ENCODE peak calls at places on chromosomes 5 and 9, in five cellular contexts. One of them, this sample, is unnamed.

GRCh38 chr9:14417230-14417629 is 103.3 kb upstream of the NFIB start:
- DNase-seq in A549: no peak
- DNase-seq in H1: no peak
- DNase-seq in SK-N-SH: no peak
- DNase-seq in K562: no peak
- DNase-seq in this sample: peak

GRCh38 chr5:10228288-10228687 is 21.4 kb downstream of the ATPSCKMT start:
- DNase-seq in A549: no peak
- DNase-seq in H1: no peak
- DNase-seq in SK-N-SH: no peak
- DNase-seq in K562: no peak
- DNase-seq in this sample: no peak

GRCh38 chr9:69811329-69811989 is 9.2 kb upstream of the CFAP95 start:
- DNase-seq in A549: no peak
- DNase-seq in H1: no peak
- DNase-seq in SK-N-SH: no peak
- DNase-seq in K562: peak
- DNase-seq in this sample: no peak

GRCh38 chr9:21316032-21316842 is 11.1 kb upstream of the IFNA5 start:
- DNase-seq in A549: no peak
- DNase-seq in H1: no peak
- DNase-seq in SK-N-SH: no peak
- DNase-seq in K562: no peak
- DNase-seq in this sample: no peak

GRCh38 chr5:124621279-124621678 is 125.2 kb downstream of the ZNF608 start:
- DNase-seq in A549: no peak
- DNase-seq in H1: no peak
- DNase-seq in SK-N-SH: no peak
- DNase-seq in K562: peak
- DNase-seq in this sample: no peak

GRCh38 chr5:77960863-77961396 is 184.8 kb upstream of the TBCA start:
- DNase-seq in A549: no peak
- DNase-seq in H1: no peak
- DNase-seq in SK-N-SH: no peak
- DNase-seq in K562: no peak
- DNase-seq in this sample: no peak

GRCh38 chr9:14768561-14769234 is 46.2 kb upstream of the CER1 start:
- DNase-seq in A549: peak
- DNase-seq in H1: no peak
- DNase-seq in SK-N-SH: peak
- DNase-seq in K562: peak
- DNase-seq in this sample: peak

GRCh38 chr5:145360936-145361335 is 474.2 kb downstream of the PRELID2 start:
- DNase-seq in A549: no peak
- DNase-seq in H1: no peak
- DNase-seq in SK-N-SH: no peak
- DNase-seq in K562: no peak
- DNase-seq in this sample: peak

GRCh38 chr9:22342489-22343217 is 104.0 kb upstream of the DMRTA1 start:
- DNase-seq in A549: no peak
- DNase-seq in H1: no peak
- DNase-seq in SK-N-SH: no peak
- DNase-seq in K562: no peak
- DNase-seq in this sample: peak

GRCh38 chr5:177301503-177302165 is 1.9 kb downstream of the RAB24 start:
- DNase-seq in A549: no peak
- DNase-seq in H1: no peak
- DNase-seq in SK-N-SH: no peak
- DNase-seq in K562: no peak
- DNase-seq in this sample: no peak

GRCh38 chr5:167934561-167934971 is 356.9 kb upstream of the WWC1 start:
- DNase-seq in A549: no peak
- DNase-seq in H1: no peak
- DNase-seq in SK-N-SH: no peak
- DNase-seq in K562: no peak
- DNase-seq in this sample: no peak

GRCh38 chr9:108149346-108149745 is 659.8 kb upstream of the KLF4 start:
- DNase-seq in A549: no peak
- DNase-seq in H1: no peak
- DNase-seq in SK-N-SH: no peak
- DNase-seq in K562: no peak
- DNase-seq in this sample: no peak

GRCh38 chr5:74396913-74397606 is 243.5 kb downstream of the ENC1 start:
- DNase-seq in A549: no peak
- DNase-seq in H1: no peak
- DNase-seq in SK-N-SH: no peak
- DNase-seq in K562: no peak
- DNase-seq in this sample: no peak

GRCh38 chr5:78638423-78638822 is 10.1 kb downstream of the LHFPL2 start:
- DNase-seq in A549: peak
- DNase-seq in H1: no peak
- DNase-seq in SK-N-SH: peak
- DNase-seq in K562: no peak
- DNase-seq in this sample: peak

GRCh38 chr5:136246632-136247031 is 53.7 kb upstream of the SMIM32 start:
- DNase-seq in A549: no peak
- DNase-seq in H1: no peak
- DNase-seq in SK-N-SH: no peak
- DNase-seq in K562: no peak
- DNase-seq in this sample: no peak

GRCh38 chr9:110148384-110148783 is 59.6 kb downstream of the C9orf152 start:
- DNase-seq in A549: no peak
- DNase-seq in H1: no peak
- DNase-seq in SK-N-SH: no peak
- DNase-seq in K562: no peak
- DNase-seq in this sample: peak

GRCh38 chr9:8857330-8858249 is 1058.0 kb upstream of the DMAC1 start:
- DNase-seq in A549: no peak
- DNase-seq in H1: peak
- DNase-seq in SK-N-SH: peak
- DNase-seq in K562: no peak
- DNase-seq in this sample: no peak

GRCh38 chr5:169160405-169160901 is 140.5 kb downstream of the SLIT3 start:
- DNase-seq in A549: no peak
- DNase-seq in H1: no peak
- DNase-seq in SK-N-SH: no peak
- DNase-seq in K562: no peak
- DNase-seq in this sample: no peak

GRCh38 chr5:39371367-39371635 is 7.0 kb upstream of the C9 start:
- DNase-seq in A549: no peak
- DNase-seq in H1: no peak
- DNase-seq in SK-N-SH: no peak
- DNase-seq in K562: peak
- DNase-seq in this sample: no peak

GRCh38 chr5:127849436-127849835 is 146.2 kb downstream of the CCDC192 start:
- DNase-seq in A549: no peak
- DNase-seq in H1: no peak
- DNase-seq in SK-N-SH: no peak
- DNase-seq in K562: no peak
- DNase-seq in this sample: no peak

GRCh38 chr5:140953234-140953633 is 13.0 kb upstream of the PCDHAC2 start:
- DNase-seq in A549: no peak
- DNase-seq in H1: no peak
- DNase-seq in SK-N-SH: no peak
- DNase-seq in K562: no peak
- DNase-seq in this sample: no peak

GRCh38 chr5:68928617-68929302 is 165.1 kb upstream of the SLC30A5 start:
- DNase-seq in A549: no peak
- DNase-seq in H1: no peak
- DNase-seq in SK-N-SH: no peak
- DNase-seq in K562: no peak
- DNase-seq in this sample: no peak

GRCh38 chr5:168892618-168893017 is 313.4 kb upstream of the PANK3 start:
- DNase-seq in A549: no peak
- DNase-seq in H1: no peak
- DNase-seq in SK-N-SH: no peak
- DNase-seq in K562: no peak
- DNase-seq in this sample: no peak

GRCh38 chr9:123225995-123226394 is 42.4 kb downstream of the STRBP start:
- DNase-seq in A549: no peak
- DNase-seq in H1: no peak
- DNase-seq in SK-N-SH: no peak
- DNase-seq in K562: peak
- DNase-seq in this sample: peak

GRCh38 chr5:147452137-147452838 is 57.6 kb downstream of the DPYSL3 start:
- DNase-seq in A549: no peak
- DNase-seq in H1: peak
- DNase-seq in SK-N-SH: peak
- DNase-seq in K562: no peak
- DNase-seq in this sample: no peak

GRCh38 chr5:68196876-68197275 is 18.7 kb upstream of the PIK3R1 start:
- DNase-seq in A549: no peak
- DNase-seq in H1: no peak
- DNase-seq in SK-N-SH: no peak
- DNase-seq in K562: no peak
- DNase-seq in this sample: no peak

GRCh38 chr9:33106827-33107621 is 30.6 kb upstream of the SMU1 start:
- DNase-seq in A549: no peak
- DNase-seq in H1: no peak
- DNase-seq in SK-N-SH: no peak
- DNase-seq in K562: peak
- DNase-seq in this sample: peak

GRCh38 chr9:28921857-28922500 is 1348.7 kb upstream of the C9orf72 start:
- DNase-seq in A549: no peak
- DNase-seq in H1: no peak
- DNase-seq in SK-N-SH: no peak
- DNase-seq in K562: no peak
- DNase-seq in this sample: no peak

GRCh38 chr5:10541247-10541646 is 22.6 kb upstream of the ANKRD33B start:
- DNase-seq in A549: no peak
- DNase-seq in H1: no peak
- DNase-seq in SK-N-SH: no peak
- DNase-seq in K562: no peak
- DNase-seq in this sample: no peak

GRCh38 chr9:36207016-36207415 is 16.3 kb downstream of the CLTA start:
- DNase-seq in A549: no peak
- DNase-seq in H1: no peak
- DNase-seq in SK-N-SH: no peak
- DNase-seq in K562: no peak
- DNase-seq in this sample: peak

GRCh38 chr5:761854-762685 is 22.5 kb downstream of the ZDHHC11B start:
- DNase-seq in A549: no peak
- DNase-seq in H1: no peak
- DNase-seq in SK-N-SH: peak
- DNase-seq in K562: no peak
- DNase-seq in this sample: no peak

GRCh38 chr5:90878549-90879196 is 320.1 kb downstream of the ADGRV1 start:
- DNase-seq in A549: no peak
- DNase-seq in H1: no peak
- DNase-seq in SK-N-SH: no peak
- DNase-seq in K562: no peak
- DNase-seq in this sample: peak

GRCh38 chr5:57832873-57833272 is 350.3 kb upstream of the ACTBL2 start:
- DNase-seq in A549: no peak
- DNase-seq in H1: no peak
- DNase-seq in SK-N-SH: peak
- DNase-seq in K562: no peak
- DNase-seq in this sample: no peak

GRCh38 chr9:83343366-83343765 is 194.8 kb downstream of the FRMD3 start:
- DNase-seq in A549: no peak
- DNase-seq in H1: no peak
- DNase-seq in SK-N-SH: no peak
- DNase-seq in K562: no peak
- DNase-seq in this sample: no peak

GRCh38 chr5:28398185-28398584 is 1359.8 kb upstream of the CDH9 start:
- DNase-seq in A549: no peak
- DNase-seq in H1: no peak
- DNase-seq in SK-N-SH: no peak
- DNase-seq in K562: no peak
- DNase-seq in this sample: no peak

GRCh38 chr9:114588150-114588663 is 638 bp downstream of the ATP6V1G1 start:
- DNase-seq in A549: no peak
- DNase-seq in H1: no peak
- DNase-seq in SK-N-SH: no peak
- DNase-seq in K562: no peak
- DNase-seq in this sample: peak
- TF ChIP-seq USF2 in A549: no peak
- TF ChIP-seq USF2 in H1: no peak
- TF ChIP-seq USF2 in SK-N-SH: no peak
- TF ChIP-seq USF2 in K562: no peak
- TF ChIP-seq USF2 in this sample: no peak

GRCh38 chr5:19853616-19854240 is 134.3 kb downstream of the CDH18 start:
- DNase-seq in A549: no peak
- DNase-seq in H1: no peak
- DNase-seq in SK-N-SH: no peak
- DNase-seq in K562: no peak
- DNase-seq in this sample: peak
- TF ChIP-seq RFX5 in A549: no peak
- TF ChIP-seq RFX5 in H1: no peak
- TF ChIP-seq RFX5 in SK-N-SH: no peak
- TF ChIP-seq RFX5 in K562: no peak
- TF ChIP-seq RFX5 in this sample: no peak

DNA sequence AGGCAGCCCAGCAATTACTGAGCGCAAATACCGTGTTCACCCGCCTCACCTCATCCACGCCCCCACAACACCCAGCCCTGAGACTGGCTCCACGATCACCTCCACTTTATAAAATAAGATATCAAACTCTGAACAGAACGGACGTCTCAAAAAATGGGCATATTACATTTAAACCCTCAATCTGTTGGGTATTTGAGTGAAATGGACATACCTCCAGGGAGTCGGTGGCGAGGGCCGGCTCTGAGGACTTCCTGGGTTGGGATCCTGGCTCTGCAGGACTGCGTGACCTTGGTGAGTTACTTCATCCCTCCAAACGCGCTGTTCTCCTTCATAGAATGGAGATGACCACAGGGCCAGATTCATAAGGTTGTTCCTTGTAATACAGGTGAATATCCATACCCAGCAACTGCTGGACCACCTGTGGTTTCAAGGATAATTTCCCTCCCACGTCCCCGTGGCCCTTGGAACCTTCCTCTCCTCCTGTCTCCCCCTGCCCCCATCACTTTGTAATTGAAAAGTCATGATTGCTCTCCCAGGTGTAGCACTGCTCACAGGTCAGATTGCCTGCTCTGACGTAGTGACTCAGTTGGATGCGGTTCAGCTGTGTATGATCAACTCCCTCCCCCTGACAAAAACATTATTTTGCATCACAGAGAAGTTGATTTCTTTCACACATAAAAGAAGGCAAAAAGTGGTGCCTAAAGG is 135.6 kb downstream of the KCNIP1 start:
- DNase-seq in A549: no peak
- DNase-seq in H1: no peak
- DNase-seq in SK-N-SH: no peak
- DNase-seq in K562: no peak
- DNase-seq in this sample: no peak
- TF ChIP-seq RAD21 in A549: no peak
- TF ChIP-seq RAD21 in H1: no peak
- TF ChIP-seq RAD21 in SK-N-SH: no peak
- TF ChIP-seq RAD21 in K562: no peak
- TF ChIP-seq RAD21 in this sample: no peak

GRCh38 chr9:114487607-114488300 is 17.5 kb downstream of the WHRN start:
- DNase-seq in A549: peak
- DNase-seq in H1: no peak
- DNase-seq in SK-N-SH: peak
- DNase-seq in K562: peak
- DNase-seq in this sample: peak
- TF ChIP-seq USF2 in A549: no peak
- TF ChIP-seq USF2 in H1: no peak
- TF ChIP-seq USF2 in SK-N-SH: no peak
- TF ChIP-seq USF2 in K562: no peak
- TF ChIP-seq USF2 in this sample: no peak